ENCODE peak calls at places on chromosomes 7 and 10, in eight cellular contexts. V, K, Z, X, N, P, G and F are unnamed samples.

GRCh38 chr10:6786579-6787031 is 206.5 kb upstream of the PRKCQ start:
- DNase-seq in V (no peak), K (no peak), X (no peak), P (no peak), N (no peak), Z (no peak), G (no peak), F (no peak)

GRCh38 chr10:95214793-95215192 is 20.8 kb downstream of the ACSM6 start:
- DNase-seq in K (no peak), N (no peak), Z (no peak), G (no peak), P (no peak), X (no peak), V (no peak), F (no peak)

GRCh38 chr7:100358857-100359212 is 918 bp downstream of the PILRB start:
- DNase-seq in N (no peak), K (no peak), P (no peak), Z (no peak), X (no peak), V (no peak), G (no peak), F (no peak)

GRCh38 chr10:28796606-28797512 is 119.5 kb downstream of the BAMBI start:
- DNase-seq in V (peak; percentile 23), X (no peak), G (peak; percentile 49), N (no peak), P (no peak), Z (peak; percentile 31), K (peak; percentile 60), F (no peak)

GRCh38 chr10:48364659-48365405 is 58.4 kb downstream of the MAPK8 start:
- DNase-seq in V (no peak), Z (no peak), X (no peak), K (no peak), P (no peak), N (peak; percentile 20), G (no peak), F (no peak)

GRCh38 chr7:1794888-1795542 is 124.9 kb downstream of the ELFN1 start:
- DNase-seq in K (no peak), N (no peak), X (no peak), G (no peak), P (no peak), Z (no peak), V (no peak), F (no peak)

GRCh38 chr7:97595439-97595838 is 136.4 kb upstream of the TAC1 start:
- DNase-seq in X (no peak), G (no peak), V (no peak), P (no peak), N (no peak), K (no peak), Z (no peak), F (no peak)

GRCh38 chr10:100014129-100014762 is 4.5 kb upstream of the DNMBP start:
- DNase-seq in P (no peak), V (no peak), K (no peak), G (no peak), Z (no peak), X (no peak), N (no peak), F (no peak)

GRCh38 chr7:19982841-19983835 is 209.7 kb upstream of the TMEM196 start:
- DNase-seq in N (peak; percentile 21), X (no peak), K (peak; percentile 28), V (no peak), G (no peak), P (peak; percentile 51), Z (no peak), F (no peak)

GRCh38 chr7:151437163-151437553 is 2.8 kb downstream of the CRYGN start:
- DNase-seq in G (no peak), K (no peak), N (no peak), P (no peak), X (no peak), V (no peak), Z (no peak), F (no peak)

GRCh38 chr7:7201583-7202374 is 19.4 kb downstream of the C1GALT1 start:
- DNase-seq in N (peak; percentile 37), Z (no peak), X (peak; percentile 63), G (no peak), K (no peak), V (no peak), P (peak; percentile 68), F (no peak)
- H3K27ac ChIP-seq in N (peak overlapping the region; percentile 17), Z (no peak overlapping the region), X (peak overlapping the region; percentile 38), G (no peak overlapping the region), K (no peak overlapping the region), V (no peak overlapping the region), P (peak overlapping the region; percentile 45), F (peak overlapping the region; percentile 53)

GRCh38 chr7:25117226-25118047 is 7.6 kb downstream of the CYCS start:
- DNase-seq in K (no peak), Z (no peak), G (no peak), P (no peak), N (peak; percentile 67), V (no peak), X (no peak), F (no peak)

GRCh38 chr7:25121599-25121998 is 3.5 kb downstream of the CYCS start:
- DNase-seq in V (no peak), N (no peak), Z (no peak), P (no peak), X (no peak), G (no peak), K (no peak), F (no peak)

GRCh38 chr7:25116621-25117020 is 8.4 kb downstream of the CYCS start:
- DNase-seq in G (no peak), N (no peak), V (no peak), X (no peak), P (no peak), Z (no peak), K (no peak), F (no peak)

GRCh38 chr7:25119102-25119501 is 6.0 kb downstream of the CYCS start:
- DNase-seq in X (no peak), P (no peak), Z (no peak), K (no peak), V (no peak), N (no peak), G (no peak), F (no peak)

GRCh38 chr7:25118048-25118753 is 6.9 kb downstream of the CYCS start:
- DNase-seq in Z (no peak), P (no peak), K (no peak), G (no peak), N (no peak), X (no peak), V (no peak), F (no peak)
- H3K27ac ChIP-seq in Z (no peak overlapping the region), P (peak overlapping the region; percentile 21), K (peak overlapping the region; percentile 6), G (no peak overlapping the region), N (peak overlapping the region; percentile 17), X (no peak overlapping the region), V (no peak overlapping the region), F (no peak overlapping the region)

GRCh38 chr7:5226921-5227785 is 37.1 kb downstream of the WIPI2 start:
- DNase-seq in V (no peak), Z (no peak), N (no peak), G (peak; percentile 37), P (no peak), X (no peak), K (no peak), F (no peak)
- H3K27ac ChIP-seq in V (no peak overlapping the region), Z (no peak overlapping the region), N (no peak overlapping the region), G (no peak overlapping the region), P (no peak overlapping the region), X (no peak overlapping the region), K (no peak overlapping the region), F (no peak overlapping the region)

GRCh38 chr10:132492323-132493035 is 45.1 kb upstream of the INPP5A start:
- DNase-seq in Z (no peak), P (no peak), X (no peak), N (no peak), K (peak; percentile 53), V (peak; percentile 12), G (no peak), F (no peak)
- H3K27ac ChIP-seq in Z (no peak overlapping the region), P (no peak overlapping the region), X (no peak overlapping the region), N (no peak overlapping the region), K (no peak overlapping the region), V (no peak overlapping the region), G (no peak overlapping the region), F (no peak overlapping the region)

GRCh38 chr7:146660839-146661238 is 544.2 kb downstream of the CNTNAP2 start:
- DNase-seq in P (no peak), G (no peak), N (no peak), X (no peak), K (no peak), Z (no peak), V (no peak), F (no peak)

GRCh38 chr7:146659732-146660131 is 543.1 kb downstream of the CNTNAP2 start:
- DNase-seq in X (no peak), P (no peak), G (no peak), K (no peak), Z (no peak), V (peak; percentile 46), N (no peak), F (no peak)

GRCh38 chr7:146655928-146656797 is 539.6 kb downstream of the CNTNAP2 start:
- DNase-seq in Z (no peak), N (peak; percentile 5), G (no peak), P (no peak), K (no peak), X (no peak), V (no peak), F (no peak)

GRCh38 chr7:146656988-146657387 is 540.4 kb downstream of the CNTNAP2 start:
- DNase-seq in V (no peak), K (no peak), X (no peak), P (no peak), G (no peak), N (no peak), Z (no peak), F (no peak)

GRCh38 chr7:146658604-146659003 is 542.0 kb downstream of the CNTNAP2 start:
- DNase-seq in Z (no peak), G (no peak), N (no peak), V (no peak), P (no peak), X (no peak), K (no peak), F (no peak)
- H3K27ac ChIP-seq in Z (no peak overlapping the region), G (no peak overlapping the region), N (no peak overlapping the region), V (no peak overlapping the region), P (no peak overlapping the region), X (no peak overlapping the region), K (no peak overlapping the region), F (no peak overlapping the region)

GRCh38 chr10:60508037-60508436 is 118.4 kb upstream of the ANK3 start:
- DNase-seq in X (no peak), G (no peak), V (no peak), K (no peak), Z (no peak), P (no peak), N (no peak), F (no peak)
- H3K27ac ChIP-seq in X (no peak overlapping the region), G (no peak overlapping the region), V (no peak overlapping the region), K (no peak overlapping the region), Z (no peak overlapping the region), P (no peak overlapping the region), N (no peak overlapping the region), F (no peak overlapping the region)

GRCh38 chr10:126012485-126012884 is 116.1 kb downstream of the FANK1 start:
- DNase-seq in X (no peak), G (no peak), Z (no peak), N (no peak), K (no peak), V (no peak), P (no peak), F (no peak)
- H3K27ac ChIP-seq in X (no peak overlapping the region), G (no peak overlapping the region), Z (no peak overlapping the region), N (no peak overlapping the region), K (no peak overlapping the region), V (no peak overlapping the region), P (no peak overlapping the region), F (no peak overlapping the region)